ENCODE peak calls at places on chromosomes 7 and 10, in eight cellular contexts. C is OCI-LY7, O is ovary, G is neuronal stem cell, M is GM23248, S is Panc1, N is A549, T is pancreas. D is an unnamed sample.

GRCh38 chr7:100476903-100477870 is 1.8 kb downstream of the TSC22D4 start:
- DNase-seq in C (peak; percentile 61), O (peak; percentile 45), G (no peak), M (peak; percentile 52), S (no peak), N (no peak), T (no peak), D (no peak)

GRCh38 chr10:95818010-95818409 is 62.0 kb downstream of the ENTPD1 start:
- DNase-seq in C (no peak), O (no peak), G (no peak), M (no peak), S (no peak), N (no peak), T (no peak), D (no peak)

GRCh38 chr10:47081264-47081663 is 170.0 kb downstream of the PTPN20 start:
- DNase-seq in C (no peak), O (no peak), G (no peak), M (no peak), S (no peak), N (no peak), T (no peak), D (no peak)

GRCh38 chr10:134205-134742 is 981 bp upstream of the ZMYND11 start:
- DNase-seq in C (no peak), O (no peak), G (peak; percentile 26), M (no peak), S (no peak), N (no peak), T (no peak), D (no peak)

GRCh38 chr10:86443936-86444335 is 77.3 kb upstream of the GRID1 start:
- DNase-seq in C (no peak), O (no peak), G (no peak), M (peak; percentile 68), S (no peak), N (no peak), T (no peak), D (no peak)

GRCh38 chr7:22663319-22663718 is 63.7 kb upstream of the IL6 start:
- DNase-seq in C (no peak), O (no peak), G (no peak), M (peak; percentile 78), S (no peak), N (no peak), T (no peak), D (no peak)

GRCh38 chr10:118873080-118873737 is 118.4 kb upstream of the CACUL1 start:
- DNase-seq in C (no peak), O (no peak), G (no peak), M (peak; percentile 6), S (no peak), N (no peak), T (no peak), D (no peak)

GRCh38 chr10:77909755-77910375 is 16.7 kb downstream of the DLG5 start:
- DNase-seq in C (no peak), O (peak; percentile 55), G (no peak), M (peak; percentile 87), S (no peak), N (peak; percentile 66), T (no peak), D (no peak)

GRCh38 chr10:97689637-97690036 is 2.6 kb upstream of the AVPI1 start:
- DNase-seq in C (no peak), O (no peak), G (no peak), M (peak; percentile 98), S (no peak), N (peak; percentile 55), T (no peak), D (no peak)

GRCh38 chr10:106548832-106549231 is 615.7 kb downstream of the SORCS1 start:
- DNase-seq in C (no peak), O (no peak), G (no peak), M (no peak), S (no peak), N (no peak), T (no peak), D (no peak)

GRCh38 chr10:112588225-112588990 is 141.4 kb downstream of the VTI1A start:
- DNase-seq in C (no peak), O (no peak), G (no peak), M (peak; percentile 41), S (no peak), N (no peak), T (no peak), D (no peak)

GRCh38 chr10:3452234-3452633 is 279.7 kb upstream of the PITRM1 start:
- DNase-seq in C (no peak), O (no peak), G (no peak), M (peak; percentile 90), S (no peak), N (no peak), T (no peak), D (no peak)

GRCh38 chr10:119786117-119786769 is 60.4 kb downstream of the INPP5F start:
- DNase-seq in C (no peak), O (no peak), G (peak; percentile 37), M (no peak), S (no peak), N (no peak), T (no peak), D (no peak)

GRCh38 chr10:131670341-131670740 is 230.5 kb upstream of the PPP2R2D start:
- DNase-seq in C (no peak), O (no peak), G (no peak), M (no peak), S (no peak), N (no peak), T (no peak), D (no peak)

GRCh38 chr10:113605207-113605606 is 52.4 kb downstream of the HABP2 start:
- DNase-seq in C (no peak), O (no peak), G (no peak), M (no peak), S (no peak), N (no peak), T (no peak), D (no peak)

GRCh38 chr10:34124522-34125035 is 690.5 kb downstream of the PARD3 start:
- DNase-seq in C (no peak), O (no peak), G (no peak), M (peak; percentile 77), S (peak; percentile 58), N (peak; percentile 44), T (no peak), D (no peak)

GRCh38 chr7:14210075-14210474 is 220.6 kb upstream of the ETV1 start:
- DNase-seq in C (no peak), O (no peak), G (no peak), M (no peak), S (no peak), N (no peak), T (no peak), D (no peak)

GRCh38 chr7:132145466-132145865 is 430.8 kb downstream of the PLXNA4 start:
- DNase-seq in C (no peak), O (no peak), G (peak; percentile 24), M (peak; percentile 97), S (peak; percentile 72), N (peak; percentile 80), T (no peak), D (peak; percentile 48)

GRCh38 chr10:123833170-123833850 is 58.3 kb downstream of the CPXM2 start:
- DNase-seq in C (no peak), O (no peak), G (no peak), M (no peak), S (no peak), N (no peak), T (no peak), D (no peak)

GRCh38 chr10:29861811-29862505 is 197.4 kb downstream of the JCAD start:
- DNase-seq in C (no peak), O (no peak), G (no peak), M (peak; percentile 65), S (no peak), N (no peak), T (no peak), D (no peak)

GRCh38 chr7:34034728-34035127 is 129.4 kb downstream of the BMPER start:
- DNase-seq in C (no peak), O (no peak), G (no peak), M (no peak), S (no peak), N (no peak), T (no peak), D (no peak)

GRCh38 chr7:41047789-41048191 is 655.1 kb downstream of the INHBA start:
- DNase-seq in C (no peak), O (no peak), G (no peak), M (peak; percentile 31), S (no peak), N (no peak), T (no peak), D (no peak)

GRCh38 chr10:7410800-7411670 is at the start of gene SFMBT2:
- DNase-seq in C (peak; percentile 77), O (peak; percentile 72), G (peak; percentile 67), M (peak; percentile 77), S (no peak), N (peak; percentile 75), T (peak; percentile 77), D (peak; percentile 61)

GRCh38 chr7:152544971-152545619 is 109.3 kb upstream of the KMT2C start:
- DNase-seq in C (no peak), O (no peak), G (no peak), M (no peak), S (no peak), N (no peak), T (no peak), D (no peak)
- H3K27ac ChIP-seq in C (no peak overlapping the region), O (no peak overlapping the region), G (no peak overlapping the region), M (no peak overlapping the region), S (no peak overlapping the region), N (no peak overlapping the region), T (no peak overlapping the region), D (no peak overlapping the region)

GRCh38 chr7:157352506-157352905 is 15.7 kb downstream of the DNAJB6 start:
- DNase-seq in C (no peak), O (no peak), G (no peak), M (no peak), S (no peak), N (no peak), T (peak; percentile 18), D (no peak)
- H3K27ac ChIP-seq in C (no peak overlapping the region), O (no peak overlapping the region), G (no peak overlapping the region), M (no peak overlapping the region), S (peak overlapping the region; percentile 45), N (no peak overlapping the region), T (no peak overlapping the region), D (no peak overlapping the region)

DNA sequence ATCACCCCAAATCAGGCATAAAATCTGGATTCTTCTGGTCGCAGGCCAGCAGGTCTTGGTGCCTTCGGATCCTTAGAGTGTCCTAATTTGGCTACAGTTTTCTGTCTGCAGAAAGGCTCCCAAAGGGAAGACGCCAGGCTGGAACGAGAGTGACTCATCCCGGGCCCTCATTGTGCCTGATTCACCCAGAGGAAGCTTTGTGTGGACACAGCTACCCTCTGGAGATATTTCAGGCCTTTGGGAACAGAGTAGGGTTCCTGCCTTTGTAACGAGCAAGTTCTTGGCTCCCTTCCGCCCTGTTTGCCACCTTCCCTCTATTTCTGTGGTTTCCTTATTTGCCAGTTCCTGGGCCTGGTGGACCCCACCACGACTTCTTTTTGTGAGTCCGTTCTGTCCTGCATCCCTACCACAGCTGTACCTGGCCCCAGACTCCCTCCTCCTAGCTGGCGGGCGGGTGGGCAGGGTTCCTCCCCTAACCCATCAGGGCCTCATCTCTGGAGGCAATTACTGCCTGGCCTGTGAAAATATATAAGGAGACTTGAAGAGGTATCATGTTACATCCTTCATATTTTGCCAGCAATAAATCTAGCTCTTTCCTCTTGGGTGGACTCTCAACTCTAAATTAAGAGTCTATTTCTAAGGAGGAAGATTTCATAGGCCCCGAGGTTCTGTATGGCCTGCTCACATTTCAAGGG is 219.1 kb upstream of the ZNF32 start:
- DNase-seq in C (no peak), O (no peak), G (no peak), M (peak; percentile 97), S (no peak), N (peak; percentile 34), T (no peak), D (no peak)
- H3K27ac ChIP-seq in C (no peak overlapping the region), O (no peak overlapping the region), G (no peak overlapping the region), M (peak overlapping the region; percentile 91), S (no peak overlapping the region), N (no peak overlapping the region), T (no peak overlapping the region), D (no peak overlapping the region)

GRCh38 chr7:126696236-126696635 is 556.5 kb downstream of the GRM8 start:
- DNase-seq in C (no peak), O (no peak), G (no peak), M (no peak), S (no peak), N (no peak), T (no peak), D (no peak)
- H3K27ac ChIP-seq in C (no peak overlapping the region), O (no peak overlapping the region), G (no peak overlapping the region), M (no peak overlapping the region), S (no peak overlapping the region), N (no peak overlapping the region), T (no peak overlapping the region), D (no peak overlapping the region)

D was measured in substantia nigra.